ENCODE peak calls at places on chromosomes 12 and 14, in nine cellular contexts. C, N, K, J, O, F, P, L and Y are unnamed samples. For H3K4me1, the result is how much of the 10 kb centered on the place peaks cover.

GRCh38 chr12:91778938-91779400 is 366.7 kb downstream of the BTG1 start:
- DNase-seq in F (peak), J (peak), N (no peak), K (peak), C (no peak), P (peak), O (no peak), L (peak), Y (no peak)

GRCh38 chr14:53999061-53999488 is 42.5 kb upstream of the BMP4 start:
- DNase-seq in K (peak), N (no peak), O (peak), F (no peak), C (no peak), J (no peak), L (peak), P (no peak), Y (no peak)

GRCh38 chr12:6423267-6424007 is 21.3 kb upstream of the CD27 start:
- DNase-seq in K (peak), P (peak), L (peak), C (peak), N (peak), F (peak), J (peak), O (peak), Y (peak)

GRCh38 chr12:643478-644292 is 19.6 kb downstream of the NINJ2 start:
- DNase-seq in J (no peak), L (no peak), K (peak), P (no peak), O (no peak), N (no peak), C (peak), F (no peak), Y (peak)

GRCh38 chr12:5402009-5402408 is 29.9 kb upstream of the NTF3 start:
- DNase-seq in C (no peak), L (no peak), F (no peak), O (no peak), J (no peak), K (no peak), P (no peak), N (no peak), Y (no peak)

GRCh38 chr14:50232276-50232642 is 881 bp upstream of the SOS2 start:
- DNase-seq in P (no peak), K (no peak), C (peak), F (no peak), O (no peak), N (no peak), J (no peak), L (no peak), Y (no peak)

GRCh38 chr14:95516554-95517209 is at the start of gene SYNE3:
- DNase-seq in K (peak), C (peak), O (peak), F (no peak), N (peak), J (peak), L (peak), P (peak), Y (no peak)

GRCh38 chr12:109531411-109531810 is 41.9 kb downstream of the MMAB start:
- DNase-seq in N (peak), F (no peak), O (no peak), K (no peak), P (no peak), L (no peak), J (no peak), C (no peak), Y (no peak)

GRCh38 chr12:116525418-116526001 is 33.7 kb upstream of the MAP1LC3B2 start:
- DNase-seq in J (peak), F (peak), P (no peak), K (peak), C (peak), L (peak), N (no peak), O (no peak), Y (no peak)

GRCh38 chr12:111529424-111530368 is 69.4 kb downstream of the ATXN2 start:
- DNase-seq in L (peak), C (peak), P (peak), K (peak), J (peak), N (peak), F (peak), O (peak), Y (peak)

GRCh38 chr14:105092912-105093425 is 27.7 kb upstream of the GPR132 start:
- DNase-seq in C (no peak), K (peak), L (peak), O (peak), F (no peak), P (no peak), J (peak), N (peak), Y (no peak)

GRCh38 chr14:97120204-97121120 is 323.3 kb downstream of the VRK1 start:
- DNase-seq in P (no peak), L (no peak), K (no peak), J (peak), N (no peak), C (no peak), O (no peak), F (no peak), Y (no peak)

GRCh38 chr14:103883263-103883523 is 35.8 kb upstream of the PPP1R13B start:
- DNase-seq in L (no peak), N (no peak), P (no peak), O (no peak), K (no peak), F (no peak), C (no peak), J (no peak), Y (no peak)

GRCh38 chr12:116803018-116803736 is 65.1 kb downstream of the RNFT2 start:
- DNase-seq in O (no peak), J (no peak), N (no peak), F (no peak), L (no peak), K (no peak), C (no peak), P (peak), Y (peak)

GRCh38 chr14:45793081-45793480 is 540.1 kb upstream of the MIS18BP1 start:
- DNase-seq in L (peak), F (no peak), K (no peak), P (no peak), C (no peak), O (no peak), J (no peak), N (no peak), Y (no peak)

GRCh38 chr14:28769358-28769757 is 2.8 kb downstream of the FOXG1 start:
- DNase-seq in N (no peak), O (no peak), P (no peak), K (no peak), C (no peak), L (no peak), F (no peak), J (no peak), Y (no peak)

GRCh38 chr14:94575730-94576585 is 5.3 kb upstream of the SERPINA5 start:
- DNase-seq in L (no peak), C (no peak), J (no peak), K (peak), F (no peak), O (no peak), P (no peak), N (no peak), Y (no peak)

GRCh38 chr12:111425655-111426054 is 19.9 kb downstream of the SH2B3 start:
- DNase-seq in O (no peak), F (no peak), L (no peak), P (no peak), J (peak), C (no peak), N (no peak), K (no peak), Y (no peak)

GRCh38 chr12:108884116-108885012 is 4.5 kb downstream of the DAO start:
- DNase-seq in J (peak), K (peak), O (peak), L (peak), P (peak), F (peak), N (peak), C (peak), Y (peak)

GRCh38 chr12:74337951-74338350 is 199.7 kb upstream of the ATXN7L3B start:
- DNase-seq in C (no peak), L (no peak), P (no peak), J (peak), K (peak), N (no peak), O (no peak), F (peak), Y (no peak)

GRCh38 chr14:40447032-40447431 is 1014.8 kb upstream of the FBXO33 start:
- DNase-seq in O (peak), F (no peak), K (no peak), J (no peak), P (no peak), C (peak), N (no peak), L (no peak), Y (no peak)

GRCh38 chr12:96578526-96579125 is 89.2 kb downstream of the CFAP54 start:
- DNase-seq in N (peak), J (peak), C (peak), F (peak), P (peak), K (peak), L (peak), O (peak), Y (peak)

GRCh38 chr12:6200266-6201198 is at the start of gene CD9:
- DNase-seq in C (peak), F (peak), J (peak), P (peak), O (peak), K (peak), N (peak), L (peak), Y (no peak)

GRCh38 chr12:79452906-79453305 is 237.9 kb downstream of the PAWR start:
- DNase-seq in N (no peak), C (peak), L (no peak), P (no peak), K (no peak), O (no peak), F (no peak), J (peak), Y (no peak)

GRCh38 chr12:79057540-79057939 is 193.0 kb downstream of the SYT1 start:
- DNase-seq in L (no peak), O (no peak), F (no peak), C (no peak), K (no peak), N (no peak), P (peak), J (no peak), Y (no peak)

GRCh38 chr14:68891851-68892660 is 87.0 kb downstream of the ACTN1 start:
- DNase-seq in N (no peak), C (no peak), L (no peak), O (no peak), P (no peak), J (peak), K (peak), F (no peak), Y (no peak)

GRCh38 chr14:52279405-52279804 is 11.9 kb downstream of the PTGDR start:
- DNase-seq in C (no peak), P (no peak), L (no peak), F (no peak), J (peak), N (no peak), K (peak), O (no peak), Y (no peak)

GRCh38 chr12:96422192-96422591 is 22.0 kb upstream of the CDK17 start:
- DNase-seq in K (peak), L (no peak), O (no peak), J (no peak), N (no peak), F (no peak), P (no peak), C (no peak), Y (no peak)

GRCh38 chr12:44972746-44973421 is 78.0 kb downstream of the DBX2 start:
- DNase-seq in C (peak), L (peak), J (peak), N (peak), O (peak), K (peak), F (peak), P (peak), Y (peak)

GRCh38 chr14:85254718-85255117 is 275.2 kb upstream of the FLRT2 start:
- DNase-seq in L (no peak), F (no peak), O (no peak), N (no peak), K (no peak), P (no peak), C (no peak), J (no peak), Y (no peak)

GRCh38 chr12:26195250-26195640 is at the start of gene SSPN:
- DNase-seq in N (peak), P (peak), F (no peak), L (peak), J (peak), C (peak), K (peak), O (peak), Y (no peak)

GRCh38 chr12:59115526-59115925 is 195.2 kb upstream of the LRIG3 start:
- DNase-seq in L (no peak), N (no peak), C (no peak), J (no peak), O (no peak), K (peak), P (no peak), F (no peak), Y (no peak)

GRCh38 chr12:32100361-32100760 is 6.3 kb upstream of the BICD1 start:
- DNase-seq in O (no peak), K (no peak), F (no peak), J (no peak), L (no peak), N (no peak), C (no peak), P (no peak), Y (no peak)

GRCh38 chr12:58365087-58365390 is 423.7 kb downstream of the ATP23 start:
- DNase-seq in O (no peak), K (no peak), C (no peak), L (no peak), N (no peak), F (no peak), P (no peak), J (no peak), Y (no peak)

GRCh38 chr12:52199294-52199920 is 7.6 kb upstream of the KRT80 start:
- DNase-seq in P (no peak), C (no peak), O (no peak), L (no peak), K (no peak), J (no peak), N (peak), F (no peak), Y (no peak)
- H3K4me1 ChIP-seq in P (under half), C (under half), O (under half), L (under half), K (half or more), J (under half), N (under half), F (half or more), Y (under half)

GRCh38 chr12:29301114-29301513 is 79.9 kb downstream of the ERGIC2 start:
- DNase-seq in O (no peak), N (no peak), J (peak), K (no peak), L (no peak), P (no peak), C (no peak), F (no peak), Y (no peak)
- TF ChIP-seq EZH2phosphoT487 in O (no peak), N (no peak), J (no peak), K (no peak), L (no peak), P (no peak), C (no peak), F (no peak), Y (no peak)

GRCh38 chr14:32510815-32511214 is 181.7 kb downstream of the AKAP6 start:
- DNase-seq in N (no peak), C (no peak), J (no peak), L (no peak), F (no peak), P (no peak), O (no peak), K (no peak), Y (no peak)

GRCh38 chr14:32512348-32512747 is 183.2 kb downstream of the AKAP6 start:
- DNase-seq in F (no peak), L (no peak), K (no peak), N (no peak), C (no peak), P (no peak), J (no peak), O (no peak), Y (no peak)

GRCh38 chr14:32514236-32514635 is 185.1 kb downstream of the AKAP6 start:
- DNase-seq in K (peak), J (peak), O (no peak), N (no peak), L (no peak), C (no peak), F (no peak), P (no peak), Y (no peak)

GRCh38 chr14:32512813-32513212 is 183.7 kb downstream of the AKAP6 start:
- DNase-seq in O (no peak), P (no peak), F (no peak), N (no peak), C (no peak), L (no peak), J (no peak), K (peak), Y (no peak)

GRCh38 chr14:32513571-32514009 is 184.5 kb downstream of the AKAP6 start:
- DNase-seq in O (no peak), F (no peak), L (no peak), K (peak), J (peak), N (no peak), C (no peak), P (peak), Y (no peak)
- H2AFZ ChIP-seq in O (no peak), F (no peak), L (no peak), K (peak), J (no peak), N (no peak), C (no peak), P (no peak), Y (no peak)

GRCh38 chr12:120534703-120535655 is 823 bp downstream of the RNF10 start:
- DNase-seq in N (peak), K (peak), L (peak), P (peak), J (peak), C (peak), O (peak), F (no peak), Y (peak)
- H3K4me1 ChIP-seq in N (under half), K (under half), L (under half), P (under half), J (under half), C (under half), O (under half), F (half or more), Y (half or more)